ENCODE peak calls at places on chromosomes 5 and 9, in four cellular contexts. One of them, this sample, is unnamed.

GRCh38 chr9:78158286-78158685 is 77.6 kb upstream of the CEP78 start:
- DNase-seq in CD4-positive, CD25-positive, alpha-beta regulatory T cell: no peak
- DNase-seq in ACHN: no peak
- DNase-seq in effector CD4-positive, alpha-beta T cell: no peak
- DNase-seq in this sample: no peak

GRCh38 chr5:93736284-93736683 is 5.1 kb downstream of the POU5F2 start:
- DNase-seq in CD4-positive, CD25-positive, alpha-beta regulatory T cell: no peak
- DNase-seq in ACHN: no peak
- DNase-seq in effector CD4-positive, alpha-beta T cell: no peak
- DNase-seq in this sample: no peak

GRCh38 chr5:15929616-15930303 is 249.8 kb downstream of the MARCHF11 start:
- DNase-seq in CD4-positive, CD25-positive, alpha-beta regulatory T cell: no peak
- DNase-seq in ACHN: no peak
- DNase-seq in effector CD4-positive, alpha-beta T cell: no peak
- DNase-seq in this sample: no peak

GRCh38 chr9:14314424-14314928 is 535 bp upstream of the NFIB start:
- DNase-seq in CD4-positive, CD25-positive, alpha-beta regulatory T cell: no peak
- DNase-seq in ACHN: peak; percentile 86
- DNase-seq in effector CD4-positive, alpha-beta T cell: no peak
- DNase-seq in this sample: no peak

GRCh38 chr5:125274211-125274610 is 527.8 kb upstream of the ZNF608 start:
- DNase-seq in CD4-positive, CD25-positive, alpha-beta regulatory T cell: no peak
- DNase-seq in ACHN: no peak
- DNase-seq in effector CD4-positive, alpha-beta T cell: no peak
- DNase-seq in this sample: no peak

GRCh38 chr5:13648822-13649221 is 295.7 kb downstream of the DNAH5 start:
- DNase-seq in CD4-positive, CD25-positive, alpha-beta regulatory T cell: no peak
- DNase-seq in ACHN: peak; percentile 1
- DNase-seq in effector CD4-positive, alpha-beta T cell: no peak
- DNase-seq in this sample: no peak

GRCh38 chr9:92563701-92564100 is 27.9 kb upstream of the ECM2 start:
- DNase-seq in CD4-positive, CD25-positive, alpha-beta regulatory T cell: no peak
- DNase-seq in ACHN: no peak
- DNase-seq in effector CD4-positive, alpha-beta T cell: no peak
- DNase-seq in this sample: no peak

GRCh38 chr9:86488794-86489193 is 134.6 kb upstream of the TUT7 start:
- DNase-seq in CD4-positive, CD25-positive, alpha-beta regulatory T cell: no peak
- DNase-seq in ACHN: no peak
- DNase-seq in effector CD4-positive, alpha-beta T cell: no peak
- DNase-seq in this sample: no peak

GRCh38 chr9:36327903-36328302 is 69.7 kb upstream of the GNE start:
- DNase-seq in CD4-positive, CD25-positive, alpha-beta regulatory T cell: no peak
- DNase-seq in ACHN: peak; percentile 21
- DNase-seq in effector CD4-positive, alpha-beta T cell: no peak
- DNase-seq in this sample: no peak

GRCh38 chr5:7815757-7816534 is 35.0 kb downstream of the CFAP90 start:
- DNase-seq in CD4-positive, CD25-positive, alpha-beta regulatory T cell: peak; percentile 23
- DNase-seq in ACHN: peak; percentile 77
- DNase-seq in effector CD4-positive, alpha-beta T cell: peak; percentile 39
- DNase-seq in this sample: no peak

GRCh38 chr5:126544087-126544740 is 50.8 kb downstream of the ALDH7A1 start:
- DNase-seq in CD4-positive, CD25-positive, alpha-beta regulatory T cell: no peak
- DNase-seq in ACHN: peak; percentile 49
- DNase-seq in effector CD4-positive, alpha-beta T cell: no peak
- DNase-seq in this sample: no peak

GRCh38 chr5:96254980-96255681 is 177.9 kb downstream of the PCSK1 start:
- DNase-seq in CD4-positive, CD25-positive, alpha-beta regulatory T cell: no peak
- DNase-seq in ACHN: peak; percentile 6
- DNase-seq in effector CD4-positive, alpha-beta T cell: no peak
- DNase-seq in this sample: no peak

GRCh38 chr5:139979943-139980342 is 63.2 kb downstream of the NRG2 start:
- DNase-seq in CD4-positive, CD25-positive, alpha-beta regulatory T cell: no peak
- DNase-seq in ACHN: no peak
- DNase-seq in effector CD4-positive, alpha-beta T cell: no peak
- DNase-seq in this sample: no peak

GRCh38 chr5:108367679-108368334 is 14.1 kb downstream of the FBXL17 start:
- DNase-seq in CD4-positive, CD25-positive, alpha-beta regulatory T cell: no peak
- DNase-seq in ACHN: no peak
- DNase-seq in effector CD4-positive, alpha-beta T cell: no peak
- DNase-seq in this sample: no peak

GRCh38 chr9:88804289-88804596 is 187.0 kb upstream of the S1PR3 start:
- DNase-seq in CD4-positive, CD25-positive, alpha-beta regulatory T cell: no peak
- DNase-seq in ACHN: no peak
- DNase-seq in effector CD4-positive, alpha-beta T cell: no peak
- DNase-seq in this sample: no peak

GRCh38 chr5:180644825-180645608 is 4.4 kb downstream of the FLT4 start:
- DNase-seq in CD4-positive, CD25-positive, alpha-beta regulatory T cell: no peak
- DNase-seq in ACHN: no peak
- DNase-seq in effector CD4-positive, alpha-beta T cell: no peak
- DNase-seq in this sample: no peak

GRCh38 chr5:56522972-56523371 is 289.8 kb upstream of the ANKRD55 start:
- DNase-seq in CD4-positive, CD25-positive, alpha-beta regulatory T cell: no peak
- DNase-seq in ACHN: no peak
- DNase-seq in effector CD4-positive, alpha-beta T cell: no peak
- DNase-seq in this sample: peak; percentile 76

GRCh38 chr5:67827521-67827920 is 388.0 kb upstream of the PIK3R1 start:
- DNase-seq in CD4-positive, CD25-positive, alpha-beta regulatory T cell: no peak
- DNase-seq in ACHN: no peak
- DNase-seq in effector CD4-positive, alpha-beta T cell: no peak
- DNase-seq in this sample: no peak

GRCh38 chr9:112820886-112821285 is 69.8 kb downstream of the SLC46A2 start:
- DNase-seq in CD4-positive, CD25-positive, alpha-beta regulatory T cell: no peak
- DNase-seq in ACHN: no peak
- DNase-seq in effector CD4-positive, alpha-beta T cell: no peak
- DNase-seq in this sample: no peak

GRCh38 chr5:38509185-38509584 is 47.3 kb downstream of the LIFR start:
- DNase-seq in CD4-positive, CD25-positive, alpha-beta regulatory T cell: no peak
- DNase-seq in ACHN: no peak
- DNase-seq in effector CD4-positive, alpha-beta T cell: no peak
- DNase-seq in this sample: no peak

GRCh38 chr9:134629061-134629585 is 12.5 kb upstream of the COL5A1 start:
- DNase-seq in CD4-positive, CD25-positive, alpha-beta regulatory T cell: no peak
- DNase-seq in ACHN: no peak
- DNase-seq in effector CD4-positive, alpha-beta T cell: no peak
- DNase-seq in this sample: no peak

GRCh38 chr5:4862500-4862899 is 277.6 kb upstream of the ADAMTS16 start:
- DNase-seq in CD4-positive, CD25-positive, alpha-beta regulatory T cell: no peak
- DNase-seq in ACHN: peak; percentile 32
- DNase-seq in effector CD4-positive, alpha-beta T cell: no peak
- DNase-seq in this sample: no peak

GRCh38 chr5:158162026-158162425 is 303.1 kb upstream of the CLINT1 start:
- DNase-seq in CD4-positive, CD25-positive, alpha-beta regulatory T cell: no peak
- DNase-seq in ACHN: no peak
- DNase-seq in effector CD4-positive, alpha-beta T cell: no peak
- DNase-seq in this sample: no peak